ENCODE peak calls at places on chromosomes 3 and 15, in nine cellular contexts. X, M, Q, T, U, W, E, Z and N are unnamed samples.

GRCh38 chr3:58054652-58055051 is 46.4 kb downstream of the FLNB start:
- DNase-seq in X (no peak), M (no peak), Q (no peak), T (no peak), U (no peak), W (no peak), E (no peak), Z (no peak), N (no peak)

GRCh38 chr3:115857518-115858136 is 234.3 kb downstream of the GAP43 start:
- DNase-seq in X (no peak), M (no peak), Q (no peak), T (no peak), U (no peak), W (no peak), E (no peak), Z (no peak), N (no peak)

GRCh38 chr3:151351216-151351615 is 21.9 kb upstream of the P2RY13 start:
- DNase-seq in X (peak), M (no peak), Q (no peak), T (no peak), U (peak), W (no peak), E (no peak), Z (no peak), N (no peak)

GRCh38 chr3:12198301-12198700 is 39.6 kb upstream of the TIMP4 start:
- DNase-seq in X (no peak), M (peak), Q (no peak), T (peak), U (no peak), W (no peak), E (no peak), Z (no peak), N (no peak)

GRCh38 chr3:46849686-46850467 is 13.4 kb downstream of the MYL3 start:
- DNase-seq in X (no peak), M (no peak), Q (no peak), T (no peak), U (no peak), W (no peak), E (no peak), Z (no peak), N (no peak)

GRCh38 chr15:48962662-48963523 is 826 bp downstream of the SHC4 start:
- DNase-seq in X (peak), M (peak), Q (no peak), T (peak), U (no peak), W (no peak), E (peak), Z (peak), N (peak)

GRCh38 chr3:149646181-149646766 is 11.6 kb downstream of the WWTR1 start:
- DNase-seq in X (no peak), M (peak), Q (peak), T (peak), U (no peak), W (no peak), E (no peak), Z (no peak), N (no peak)

GRCh38 chr15:75551076-75551475 is 28.0 kb downstream of the PTPN9 start:
- DNase-seq in X (peak), M (no peak), Q (no peak), T (no peak), U (no peak), W (no peak), E (no peak), Z (no peak), N (no peak)

GRCh38 chr3:40172560-40172959 is 136.9 kb upstream of the EIF1B start:
- DNase-seq in X (no peak), M (no peak), Q (no peak), T (no peak), U (no peak), W (no peak), E (no peak), Z (no peak), N (no peak)

GRCh38 chr3:68306571-68306970 is 625.8 kb downstream of the TAFA4 start:
- DNase-seq in X (peak), M (no peak), Q (no peak), T (no peak), U (peak), W (no peak), E (peak), Z (no peak), N (peak)

GRCh38 chr3:197793246-197793645 is 2.2 kb downstream of the LRCH3 start:
- DNase-seq in X (peak), M (peak), Q (no peak), T (peak), U (peak), W (no peak), E (no peak), Z (no peak), N (no peak)

GRCh38 chr3:35965908-35966307 is 326.6 kb downstream of the ARPP21 start:
- DNase-seq in X (peak), M (peak), Q (peak), T (peak), U (peak), W (no peak), E (no peak), Z (no peak), N (no peak)

GRCh38 chr3:4656059-4656458 is 162.9 kb downstream of the ITPR1 start:
- DNase-seq in X (peak), M (peak), Q (peak), T (peak), U (peak), W (peak), E (peak), Z (peak), N (peak)

GRCh38 chr3:98824256-98824655 is 61.1 kb downstream of the ST3GAL6 start:
- DNase-seq in X (peak), M (no peak), Q (no peak), T (peak), U (no peak), W (no peak), E (no peak), Z (no peak), N (no peak)
- TF ChIP-seq CTCF in X (no peak), M (no peak), Q (no peak), T (peak), U (peak), W (no peak), E (no peak), Z (no peak), N (no peak)

GRCh38 chr3:74883690-74884089 is 269.2 kb upstream of the CNTN3 start:
- DNase-seq in X (peak), M (peak), Q (no peak), T (peak), U (no peak), W (no peak), E (no peak), Z (no peak), N (no peak)
- TF ChIP-seq CTCF in X (peak), M (peak), Q (no peak), T (peak), U (peak), W (no peak), E (peak), Z (peak), N (no peak)

DNA sequence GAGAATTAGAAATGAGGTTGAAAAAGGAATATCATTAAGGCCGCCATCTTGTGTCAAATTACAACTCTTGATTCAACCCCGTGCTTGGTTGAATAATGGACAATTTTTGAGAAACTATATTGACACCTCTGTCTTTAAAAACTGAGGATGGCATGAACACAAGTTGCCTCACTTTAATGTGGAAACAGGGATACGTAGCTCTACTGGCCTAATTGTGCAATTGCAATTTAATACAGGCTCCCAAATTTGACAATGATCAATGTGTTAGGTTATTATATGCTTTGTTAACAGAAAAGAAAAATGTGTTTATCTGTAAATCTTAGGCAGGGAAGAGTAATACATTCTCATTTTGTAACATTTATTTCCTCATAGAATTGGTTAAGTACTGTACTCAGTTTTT is 77.1 kb upstream of the MCTP2 start:
- DNase-seq in X (no peak), M (no peak), Q (no peak), T (no peak), U (no peak), W (no peak), E (no peak), Z (no peak), N (no peak)
- TF ChIP-seq CTCF in X (no peak), M (peak), Q (no peak), T (no peak), U (no peak), W (no peak), E (no peak), Z (no peak), N (no peak)

DNA sequence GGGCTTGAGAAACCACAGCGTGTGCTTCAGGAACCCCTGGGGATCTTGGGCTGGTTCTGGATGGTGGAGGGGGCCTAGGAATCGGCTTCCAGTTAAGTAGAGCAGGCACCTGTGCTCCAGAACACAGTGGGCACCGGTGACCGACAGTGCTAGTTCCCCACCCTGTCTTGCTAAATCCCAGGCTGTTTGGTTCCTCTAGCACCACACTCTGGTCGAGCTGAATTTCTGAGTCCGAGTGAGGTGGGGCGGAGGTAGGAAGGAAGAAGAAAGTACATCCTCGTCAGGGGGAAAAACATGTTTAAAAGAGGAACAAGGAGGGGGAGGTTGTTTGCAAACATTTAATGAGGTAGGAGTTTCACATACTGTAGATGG is 29.1 kb downstream of the SLC6A6 start:
- DNase-seq in X (peak), M (no peak), Q (no peak), T (no peak), U (peak), W (peak), E (no peak), Z (no peak), N (no peak)
- TF ChIP-seq CTCF in X (peak), M (no peak), Q (no peak), T (no peak), U (peak), W (no peak), E (no peak), Z (no peak), N (no peak)